ENCODE peak calls at places on chromosomes 6 and 20, in nine cellular contexts. C, R, X, L, Q, V, P, H and O are unnamed samples.

GRCh38 chr20:43584448-43585138 is 6.1 kb upstream of the IFT52 start:
- DNase-seq in C (no peak), R (no peak), X (no peak), L (no peak), Q (no peak), V (no peak), P (no peak), H (no peak), O (no peak)

GRCh38 chr6:166575190-166575589 is 11.3 kb downstream of the RAMACL start:
- DNase-seq in C (no peak), R (no peak), X (no peak), L (no peak), Q (no peak), V (no peak), P (no peak), H (no peak), O (no peak)

GRCh38 chr6:94645191-94645590 is 932.1 kb upstream of the MANEA start:
- DNase-seq in C (no peak), R (no peak), X (no peak), L (no peak), Q (no peak), V (no peak), P (no peak), H (no peak), O (no peak)

GRCh38 chr20:57685134-57685851 is 24.5 kb downstream of the PMEPA1 start:
- DNase-seq in C (no peak), R (no peak), X (no peak), L (no peak), Q (no peak), V (no peak), P (no peak), H (no peak), O (no peak)

GRCh38 chr6:138104618-138105213 is 2.5 kb downstream of the PERP start:
- DNase-seq in C (no peak), R (no peak), X (no peak), L (no peak), Q (no peak), V (no peak), P (no peak), H (no peak), O (no peak)

GRCh38 chr6:46325561-46326525 is 155.1 kb upstream of the ENPP5 start:
- DNase-seq in C (no peak), R (no peak), X (peak), L (no peak), Q (peak), V (no peak), P (no peak), H (no peak), O (no peak)

GRCh38 chr6:75438186-75438880 is 55.3 kb downstream of the FILIP1 start:
- DNase-seq in C (no peak), R (no peak), X (no peak), L (no peak), Q (no peak), V (no peak), P (no peak), H (no peak), O (no peak)

GRCh38 chr6:20837189-20837588 is 302.9 kb downstream of the CDKAL1 start:
- DNase-seq in C (no peak), R (no peak), X (no peak), L (no peak), Q (no peak), V (no peak), P (no peak), H (no peak), O (no peak)

GRCh38 chr6:162088091-162088490 is 639.5 kb downstream of the PRKN start:
- DNase-seq in C (no peak), R (no peak), X (no peak), L (no peak), Q (no peak), V (no peak), P (no peak), H (no peak), O (no peak)

GRCh38 chr6:31476515-31477139 is 21.3 kb upstream of the MICB start:
- DNase-seq in C (no peak), R (no peak), X (peak), L (no peak), Q (no peak), V (no peak), P (no peak), H (peak), O (peak)

GRCh38 chr20:24046905-24047304 is 58.3 kb upstream of the GGTLC1 start:
- DNase-seq in C (no peak), R (no peak), X (no peak), L (no peak), Q (no peak), V (no peak), P (no peak), H (peak), O (no peak)

GRCh38 chr20:38229376-38230252 is 30.9 kb downstream of the KIAA1755 start:
- DNase-seq in C (no peak), R (no peak), X (peak), L (no peak), Q (peak), V (no peak), P (peak), H (no peak), O (no peak)

GRCh38 chr6:68876792-68877493 is 241.9 kb downstream of the ADGRB3 start:
- DNase-seq in C (no peak), R (no peak), X (no peak), L (no peak), Q (no peak), V (no peak), P (no peak), H (no peak), O (no peak)

GRCh38 chr6:168704678-168705077 is 263.7 kb downstream of the SMOC2 start:
- DNase-seq in C (no peak), R (no peak), X (no peak), L (no peak), Q (no peak), V (no peak), P (no peak), H (no peak), O (no peak)

GRCh38 chr6:88263591-88263990 is 97.4 kb upstream of the CNR1 start:
- DNase-seq in C (no peak), R (no peak), X (no peak), L (no peak), Q (no peak), V (no peak), P (peak), H (no peak), O (no peak)

GRCh38 chr20:38221041-38221589 is 39.4 kb downstream of the KIAA1755 start:
- DNase-seq in C (peak), R (peak), X (peak), L (no peak), Q (peak), V (peak), P (peak), H (no peak), O (no peak)

GRCh38 chr20:63360850-63361497 is at the start of gene CHRNA4:
- DNase-seq in C (no peak), R (no peak), X (peak), L (no peak), Q (peak), V (no peak), P (no peak), H (no peak), O (no peak)

GRCh38 chr6:130150906-130151305 is 71.8 kb downstream of the SAMD3 start:
- DNase-seq in C (no peak), R (no peak), X (no peak), L (no peak), Q (no peak), V (no peak), P (no peak), H (no peak), O (no peak)

GRCh38 chr6:56448056-56448455 is 194.6 kb downstream of the DST start:
- DNase-seq in C (no peak), R (no peak), X (no peak), L (no peak), Q (no peak), V (no peak), P (no peak), H (no peak), O (no peak)

GRCh38 chr6:134795001-134795400 is 154.9 kb downstream of the ALDH8A1 start:
- DNase-seq in C (no peak), R (no peak), X (no peak), L (no peak), Q (no peak), V (no peak), P (no peak), H (no peak), O (no peak)

GRCh38 chr6:161498359-161498758 is 224.5 kb upstream of the AGPAT4 start:
- DNase-seq in C (no peak), R (peak), X (peak), L (no peak), Q (no peak), V (no peak), P (no peak), H (no peak), O (no peak)

GRCh38 chr6:10395171-10395945 is 19.5 kb downstream of the TFAP2A start:
- DNase-seq in C (no peak), R (no peak), X (no peak), L (no peak), Q (no peak), V (no peak), P (no peak), H (no peak), O (no peak)

GRCh38 chr20:49658508-49658907 is 55.2 kb downstream of the B4GALT5 start:
- DNase-seq in C (no peak), R (no peak), X (no peak), L (no peak), Q (no peak), V (no peak), P (no peak), H (no peak), O (no peak)

GRCh38 chr20:49649672-49650071 is 64.0 kb downstream of the B4GALT5 start:
- DNase-seq in C (no peak), R (no peak), X (no peak), L (no peak), Q (no peak), V (no peak), P (no peak), H (no peak), O (no peak)

GRCh38 chr20:49656304-49656703 is 57.4 kb downstream of the B4GALT5 start:
- DNase-seq in C (no peak), R (no peak), X (no peak), L (peak), Q (no peak), V (no peak), P (no peak), H (no peak), O (no peak)

GRCh38 chr20:49657118-49657901 is 56.4 kb downstream of the B4GALT5 start:
- DNase-seq in C (no peak), R (no peak), X (no peak), L (no peak), Q (no peak), V (no peak), P (no peak), H (no peak), O (no peak)

GRCh38 chr20:49653925-49654324 is 59.8 kb downstream of the B4GALT5 start:
- DNase-seq in C (no peak), R (no peak), X (no peak), L (no peak), Q (no peak), V (no peak), P (peak), H (no peak), O (no peak)
- TF ChIP-seq CTCF in C (no peak), R (no peak), X (no peak), L (no peak), Q (no peak), V (no peak), P (no peak), H (no peak), O (no peak)

GRCh38 chr20:3173582-3174441 is 463 bp upstream of the LZTS3 start:
- DNase-seq in C (peak), R (peak), X (peak), L (peak), Q (peak), V (peak), P (peak), H (no peak), O (no peak)
- TF ChIP-seq POLR2AphosphoS5 in C (no peak), R (no peak), X (peak), L (no peak), Q (peak), V (peak), P (peak), H (peak), O (no peak)

GRCh38 chr6:41453232-41453631 is 92.9 kb upstream of the FOXP4 start:
- DNase-seq in C (no peak), R (no peak), X (no peak), L (no peak), Q (peak), V (no peak), P (no peak), H (no peak), O (no peak)

GRCh38 chr6:41457303-41457670 is 88.9 kb upstream of the FOXP4 start:
- DNase-seq in C (no peak), R (no peak), X (no peak), L (no peak), Q (no peak), V (no peak), P (no peak), H (no peak), O (no peak)

GRCh38 chr6:41454189-41454789 is 91.9 kb upstream of the FOXP4 start:
- DNase-seq in C (no peak), R (no peak), X (no peak), L (no peak), Q (no peak), V (no peak), P (no peak), H (no peak), O (no peak)

GRCh38 chr6:41455818-41456217 is 90.4 kb upstream of the FOXP4 start:
- DNase-seq in C (no peak), R (no peak), X (no peak), L (no peak), Q (no peak), V (no peak), P (no peak), H (no peak), O (no peak)

DNA sequence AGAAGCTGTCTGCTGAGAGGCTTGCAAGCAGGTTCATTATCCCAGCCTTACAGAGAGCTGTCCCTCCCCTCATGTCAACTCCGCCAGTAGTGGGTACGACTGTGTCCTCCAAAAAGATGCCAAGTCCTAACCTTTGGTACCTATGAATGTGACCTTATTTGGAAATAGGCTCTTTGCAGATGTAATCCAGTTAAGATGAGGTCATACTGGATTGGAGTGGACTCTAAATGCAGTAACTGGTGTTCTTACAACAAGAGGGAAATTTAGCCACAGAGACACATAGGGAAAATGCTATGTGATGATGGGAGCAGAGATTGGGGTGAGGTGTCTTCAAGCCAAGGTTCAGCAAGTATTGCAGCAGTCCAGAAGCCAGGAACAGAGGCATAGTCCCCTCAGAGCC is 90.8 kb upstream of the FOXP4 start:
- DNase-seq in C (no peak), R (no peak), X (no peak), L (no peak), Q (no peak), V (no peak), P (no peak), H (no peak), O (no peak)
- TF ChIP-seq CTCF in C (no peak), R (no peak), X (no peak), L (no peak), Q (no peak), V (no peak), P (no peak), H (no peak), O (no peak)

GRCh38 chr6:28658475-28659249 is 133.0 kb downstream of the GPX5 start:
- DNase-seq in C (no peak), R (no peak), X (peak), L (no peak), Q (no peak), V (no peak), P (no peak), H (no peak), O (no peak)

GRCh38 chr6:28656715-28657114 is 131.0 kb downstream of the GPX5 start:
- DNase-seq in C (no peak), R (no peak), X (no peak), L (no peak), Q (no peak), V (no peak), P (no peak), H (no peak), O (no peak)

GRCh38 chr6:28659250-28659566 is 133.5 kb downstream of the GPX5 start:
- DNase-seq in C (no peak), R (no peak), X (no peak), L (no peak), Q (no peak), V (no peak), P (no peak), H (no peak), O (no peak)

GRCh38 chr6:28657367-28657755 is 131.7 kb downstream of the GPX5 start:
- DNase-seq in C (no peak), R (no peak), X (no peak), L (no peak), Q (no peak), V (no peak), P (no peak), H (no peak), O (no peak)

DNA sequence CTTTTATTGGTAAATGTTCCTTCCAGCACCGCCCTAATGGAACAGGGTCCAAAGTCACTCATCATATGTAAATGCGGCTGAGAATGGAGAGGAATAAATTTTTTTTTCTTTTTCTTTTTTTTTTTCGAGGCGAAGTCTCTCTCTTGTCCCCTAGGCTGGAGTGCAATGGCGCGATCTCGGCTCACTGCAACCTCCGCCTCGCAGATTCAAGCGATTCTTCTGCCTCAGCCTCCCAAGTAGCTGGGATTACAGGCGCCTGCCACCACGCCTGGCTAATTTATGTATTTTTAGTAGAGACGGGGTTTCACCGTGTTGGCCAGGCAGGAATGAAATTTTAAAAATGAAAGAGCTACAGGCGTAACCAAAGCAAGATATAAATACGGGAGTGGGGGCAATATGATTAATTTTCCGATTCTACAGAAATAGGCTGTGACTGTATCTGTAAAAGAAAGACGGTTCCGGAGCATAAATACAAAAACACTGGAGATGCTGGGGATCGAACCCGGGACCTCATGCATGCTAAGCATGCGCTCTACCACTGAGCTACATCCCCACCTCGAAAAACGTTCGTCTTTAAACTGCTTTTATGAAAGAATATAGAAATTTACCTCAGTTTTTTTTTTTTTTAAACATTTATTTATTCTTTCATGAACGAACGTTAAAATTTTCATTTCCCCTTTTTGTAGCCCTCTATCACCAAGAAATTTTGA is 132.2 kb downstream of the GPX5 start:
- DNase-seq in C (no peak), R (peak), X (peak), L (no peak), Q (no peak), V (peak), P (peak), H (no peak), O (no peak)
- TF ChIP-seq POLR2AphosphoS5 in C (no peak), R (no peak), X (no peak), L (no peak), Q (no peak), V (no peak), P (no peak), H (no peak), O (peak)

GRCh38 chr6:35178932-35179832 is 34.6 kb upstream of the SCUBE3 start:
- DNase-seq in C (no peak), R (no peak), X (no peak), L (no peak), Q (no peak), V (no peak), P (no peak), H (no peak), O (no peak)
- TF ChIP-seq CTCF in C (no peak), R (no peak), X (peak), L (no peak), Q (no peak), V (no peak), P (no peak), H (no peak), O (no peak)

GRCh38 chr6:158772851-158773371 is 46.3 kb downstream of the EZR start:
- DNase-seq in C (no peak), R (no peak), X (no peak), L (no peak), Q (no peak), V (peak), P (no peak), H (no peak), O (no peak)
- TF ChIP-seq POLR2AphosphoS5 in C (no peak), R (no peak), X (no peak), L (no peak), Q (no peak), V (peak), P (no peak), H (no peak), O (no peak)